ENCODE peak calls at places on chromosomes 3 and 15, in nine cellular contexts. C, Y, L, N, F, B, V, Z and K are unnamed samples.

GRCh38 chr3:136653628-136654027 is 98.5 kb downstream of the STAG1 start:
- DNase-seq in V (no peak), Y (no peak), B (no peak), L (no peak), N (no peak), C (no peak), Z (no peak), F (no peak), K (no peak)

GRCh38 chr15:35746121-35746520 is 200.2 kb upstream of the DPH6 start:
- DNase-seq in V (no peak), Y (no peak), F (no peak), L (no peak), N (no peak), C (no peak), Z (no peak), B (no peak), K (no peak)

GRCh38 chr3:101070260-101071121 is 77.3 kb upstream of the ABI3BP start:
- DNase-seq in B (no peak), Z (peak; percentile 83), C (peak; percentile 93), L (peak; percentile 31), F (no peak), V (peak; percentile 39), Y (peak; percentile 57), N (no peak), K (peak; percentile 86)

GRCh38 chr3:73868688-73869315 is 244.1 kb upstream of the PDZRN3 start:
- DNase-seq in C (peak; percentile 53), Y (no peak), V (peak; percentile 12), Z (peak; percentile 41), B (no peak), F (no peak), N (no peak), L (peak; percentile 12), K (peak; percentile 49)

GRCh38 chr3:170502297-170502696 is 83.6 kb downstream of the SLC7A14 start:
- DNase-seq in B (no peak), V (no peak), F (no peak), Y (no peak), L (no peak), C (no peak), Z (no peak), N (peak; percentile 64), K (no peak)

GRCh38 chr3:39277893-39278615 is 1.8 kb downstream of the CX3CR1 start:
- DNase-seq in N (no peak), V (no peak), F (no peak), B (peak; percentile 81), Z (no peak), Y (no peak), C (no peak), L (no peak), K (no peak)

GRCh38 chr3:193207874-193208273 is 33.1 kb upstream of the PLAAT1 start:
- DNase-seq in F (no peak), V (no peak), B (no peak), Z (no peak), Y (no peak), N (no peak), L (no peak), C (no peak), K (no peak)

GRCh38 chr15:61383421-61383820 is 154.3 kb upstream of the RORA start:
- DNase-seq in Y (no peak), F (no peak), V (no peak), L (no peak), Z (no peak), N (no peak), B (no peak), C (no peak), K (no peak)

GRCh38 chr3:64548200-64548889 is 139.5 kb downstream of the ADAMTS9 start:
- DNase-seq in Y (no peak), V (no peak), N (peak; percentile 77), C (no peak), F (no peak), L (no peak), Z (peak; percentile 83), B (no peak), K (peak; percentile 62)

GRCh38 chr3:21717272-21717671 is 33.7 kb downstream of the ZNF385D start:
- DNase-seq in F (no peak), V (no peak), N (no peak), B (no peak), Z (no peak), Y (no peak), L (no peak), C (no peak), K (no peak)

GRCh38 chr3:156507285-156507684 is 47.6 kb downstream of the SSR3 start:
- DNase-seq in Z (no peak), B (no peak), L (no peak), N (no peak), C (no peak), F (no peak), V (no peak), Y (no peak), K (no peak)

GRCh38 chr3:69084668-69085542 is at the start of gene ARL6IP5:
- DNase-seq in Y (peak; percentile 87), N (peak; percentile 91), F (peak; percentile 72), Z (peak; percentile 96), L (peak; percentile 78), B (peak; percentile 99), V (peak; percentile 95), C (peak; percentile 90), K (peak; percentile 93)

GRCh38 chr15:90188914-90189748 is 12.0 kb upstream of the SEMA4B start:
- DNase-seq in C (no peak), B (no peak), L (no peak), F (no peak), V (no peak), Z (no peak), Y (no peak), N (no peak), K (no peak)
- H3K4me1 ChIP-seq in C (no peaks in the 10 kb centered on the region), B (peaks cover 93% of the 10 kb centered on the region), L (peaks cover 60% of the 10 kb centered on the region), F (peaks cover 100% of the 10 kb centered on the region), V (peaks cover 81% of the 10 kb centered on the region), Z (peaks cover 70% of the 10 kb centered on the region), Y (peaks cover 77% of the 10 kb centered on the region), N (peaks cover 8% of the 10 kb centered on the region), K (peaks cover 18% of the 10 kb centered on the region)

GRCh38 chr15:81880314-81880713 is 165.5 kb downstream of the MEX3B start:
- DNase-seq in N (no peak), V (no peak), L (no peak), Y (no peak), B (no peak), F (no peak), Z (no peak), C (no peak), K (no peak)

GRCh38 chr15:81885135-81885534 is 160.7 kb downstream of the MEX3B start:
- DNase-seq in L (no peak), N (no peak), C (no peak), Z (no peak), V (no peak), B (peak; percentile 64), F (no peak), Y (no peak), K (no peak)

GRCh38 chr15:81877533-81878227 is 168.1 kb downstream of the MEX3B start:
- DNase-seq in F (no peak), V (no peak), B (no peak), Z (no peak), Y (no peak), C (no peak), L (no peak), N (no peak), K (no peak)

GRCh38 chr15:81886080-81886479 is 159.7 kb downstream of the MEX3B start:
- DNase-seq in L (no peak), V (no peak), F (no peak), Z (no peak), B (peak; percentile 47), C (no peak), N (no peak), Y (no peak), K (no peak)

DNA sequence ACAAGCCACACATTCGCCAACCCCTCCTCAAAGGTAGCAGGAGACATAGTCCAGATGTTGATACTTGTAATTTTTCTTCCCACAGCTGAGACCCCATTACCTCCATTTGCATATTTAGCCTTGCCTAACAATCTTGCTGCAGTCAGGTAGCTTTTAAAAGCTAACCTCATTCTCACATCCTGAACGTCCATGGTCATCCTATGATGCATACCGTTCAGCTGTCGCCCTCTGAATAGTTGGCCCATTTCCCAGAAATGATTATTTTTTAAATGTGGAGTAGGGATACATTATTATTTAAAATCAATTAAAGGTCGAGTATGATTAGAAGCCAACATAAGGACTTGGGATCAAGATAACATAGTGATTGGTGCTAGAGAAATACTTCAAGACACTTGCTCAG is 165.0 kb downstream of the MEX3B start:
- DNase-seq in V (no peak), N (no peak), Y (no peak), Z (no peak), B (no peak), C (no peak), L (no peak), F (no peak), K (no peak)
- H3K27ac ChIP-seq in V (no peak overlapping the region), N (no peak overlapping the region), Y (no peak overlapping the region), Z (no peak overlapping the region), B (no peak overlapping the region), C (no peak overlapping the region), L (no peak overlapping the region), F (no peak overlapping the region), K (no peak overlapping the region)

GRCh38 chr3:4979401-4980228 is at the start of gene BHLHE40:
- DNase-seq in C (peak; percentile 72), F (peak; percentile 45), L (no peak), B (no peak), N (no peak), V (peak; percentile 60), Z (no peak), Y (no peak), K (no peak)
- TF ChIP-seq POLR2A in C (no peak), F (peak; percentile 88), L (no peak), B (peak; percentile 88), N (peak; percentile 32), V (peak; percentile 75), Z (peak; percentile 21), Y (no peak), K (peak; percentile 79)

GRCh38 chr3:119598410-119599098 is 869 bp downstream of the PLA1A start:
- DNase-seq in C (no peak), L (no peak), N (no peak), V (no peak), Z (no peak), B (no peak), Y (no peak), F (no peak), K (no peak)

GRCh38 chr3:119602676-119603075 is 5.0 kb downstream of the PLA1A start:
- DNase-seq in B (no peak), C (no peak), F (no peak), Z (no peak), N (no peak), V (no peak), L (no peak), Y (no peak), K (no peak)

GRCh38 chr3:119600732-119601131 is 3.0 kb downstream of the PLA1A start:
- DNase-seq in Y (peak; percentile 10), V (peak; percentile 51), B (no peak), Z (no peak), F (no peak), N (no peak), C (peak; percentile 69), L (no peak), K (peak; percentile 56)

GRCh38 chr3:119599558-119600174 is 2.0 kb downstream of the PLA1A start:
- DNase-seq in L (no peak), B (no peak), N (no peak), V (no peak), Y (no peak), F (no peak), Z (no peak), C (no peak), K (no peak)

GRCh38 chr3:119601154-119601553 is 3.5 kb downstream of the PLA1A start:
- DNase-seq in V (no peak), Y (no peak), L (no peak), F (no peak), B (no peak), Z (no peak), C (no peak), N (no peak), K (no peak)
- H3K4me1 ChIP-seq in V (peaks cover 9% of the 10 kb centered on the region), Y (peaks cover 12% of the 10 kb centered on the region), L (peaks cover 16% of the 10 kb centered on the region), F (peaks cover 9% of the 10 kb centered on the region), B (peaks cover under 1% of the 10 kb centered on the region), Z (peaks cover 5% of the 10 kb centered on the region), C (peaks cover 3% of the 10 kb centered on the region), N (no peaks in the 10 kb centered on the region), K (no peaks in the 10 kb centered on the region)